ENCODE peak calls at places on chromosomes 13 and 19, in seven cellular contexts. One of them, this sample, is unnamed.

GRCh38 chr19:54311486-54311885 is 1.5 kb downstream of the LILRA5 start:
- DNase-seq in glutamatergic neuron: no peak
- DNase-seq in caudate nucleus: no peak
- DNase-seq in CD4-positive, CD25-positive, alpha-beta regulatory T cell: no peak
- DNase-seq in NCI-H1417 treated with DMSO at 0.1 percent for 48 hours: no peak
- DNase-seq in NCI-H526 treated with DMSO at 0.1 percent for 48 hours: no peak
- DNase-seq in iris pigment epithelial cell: no peak
- DNase-seq in this sample: no peak

GRCh38 chr19:34319230-34319585 is 45.8 kb upstream of the GPI start:
- DNase-seq in glutamatergic neuron: no peak
- DNase-seq in caudate nucleus: no peak
- DNase-seq in CD4-positive, CD25-positive, alpha-beta regulatory T cell: no peak
- DNase-seq in NCI-H1417 treated with DMSO at 0.1 percent for 48 hours: no peak
- DNase-seq in NCI-H526 treated with DMSO at 0.1 percent for 48 hours: no peak
- DNase-seq in iris pigment epithelial cell: no peak
- DNase-seq in this sample: no peak

GRCh38 chr13:113775451-113776145 is 16.6 kb downstream of the TMEM255B start:
- DNase-seq in glutamatergic neuron: no peak
- DNase-seq in caudate nucleus: no peak
- DNase-seq in CD4-positive, CD25-positive, alpha-beta regulatory T cell: no peak
- DNase-seq in NCI-H1417 treated with DMSO at 0.1 percent for 48 hours: no peak
- DNase-seq in NCI-H526 treated with DMSO at 0.1 percent for 48 hours: no peak
- DNase-seq in iris pigment epithelial cell: no peak
- DNase-seq in this sample: no peak

GRCh38 chr13:59533561-59534337 is 630.0 kb downstream of the DIAPH3 start:
- DNase-seq in glutamatergic neuron: no peak
- DNase-seq in caudate nucleus: no peak
- DNase-seq in CD4-positive, CD25-positive, alpha-beta regulatory T cell: no peak
- DNase-seq in NCI-H1417 treated with DMSO at 0.1 percent for 48 hours: peak
- DNase-seq in NCI-H526 treated with DMSO at 0.1 percent for 48 hours: no peak
- DNase-seq in iris pigment epithelial cell: peak
- DNase-seq in this sample: no peak

GRCh38 chr19:30066781-30067759 is 125.0 kb downstream of the URI1 start:
- DNase-seq in glutamatergic neuron: no peak
- DNase-seq in caudate nucleus: no peak
- DNase-seq in CD4-positive, CD25-positive, alpha-beta regulatory T cell: no peak
- DNase-seq in NCI-H1417 treated with DMSO at 0.1 percent for 48 hours: no peak
- DNase-seq in NCI-H526 treated with DMSO at 0.1 percent for 48 hours: no peak
- DNase-seq in iris pigment epithelial cell: no peak
- DNase-seq in this sample: no peak

GRCh38 chr13:73967397-73968165 is 166.6 kb downstream of the KLF12 start:
- DNase-seq in glutamatergic neuron: no peak
- DNase-seq in caudate nucleus: no peak
- DNase-seq in CD4-positive, CD25-positive, alpha-beta regulatory T cell: no peak
- DNase-seq in NCI-H1417 treated with DMSO at 0.1 percent for 48 hours: no peak
- DNase-seq in NCI-H526 treated with DMSO at 0.1 percent for 48 hours: no peak
- DNase-seq in iris pigment epithelial cell: peak
- DNase-seq in this sample: no peak

GRCh38 chr13:66657165-66657895 is 572.8 kb downstream of the PCDH9 start:
- DNase-seq in glutamatergic neuron: no peak
- DNase-seq in caudate nucleus: no peak
- DNase-seq in CD4-positive, CD25-positive, alpha-beta regulatory T cell: no peak
- DNase-seq in NCI-H1417 treated with DMSO at 0.1 percent for 48 hours: peak
- DNase-seq in NCI-H526 treated with DMSO at 0.1 percent for 48 hours: no peak
- DNase-seq in iris pigment epithelial cell: peak
- DNase-seq in this sample: no peak

GRCh38 chr19:35117791-35118190 is 2.2 kb downstream of the FXYD3 start:
- DNase-seq in glutamatergic neuron: no peak
- DNase-seq in caudate nucleus: no peak
- DNase-seq in CD4-positive, CD25-positive, alpha-beta regulatory T cell: no peak
- DNase-seq in NCI-H1417 treated with DMSO at 0.1 percent for 48 hours: no peak
- DNase-seq in NCI-H526 treated with DMSO at 0.1 percent for 48 hours: no peak
- DNase-seq in iris pigment epithelial cell: no peak
- DNase-seq in this sample: no peak

GRCh38 chr13:26604784-26605183 is 47.3 kb downstream of the WASF3 start:
- DNase-seq in glutamatergic neuron: no peak
- DNase-seq in caudate nucleus: no peak
- DNase-seq in CD4-positive, CD25-positive, alpha-beta regulatory T cell: no peak
- DNase-seq in NCI-H1417 treated with DMSO at 0.1 percent for 48 hours: no peak
- DNase-seq in NCI-H526 treated with DMSO at 0.1 percent for 48 hours: no peak
- DNase-seq in iris pigment epithelial cell: no peak
- DNase-seq in this sample: no peak

GRCh38 chr19:10270616-10271394 is at the start of gene ICAM1:
- DNase-seq in glutamatergic neuron: no peak
- DNase-seq in caudate nucleus: no peak
- DNase-seq in CD4-positive, CD25-positive, alpha-beta regulatory T cell: peak
- DNase-seq in NCI-H1417 treated with DMSO at 0.1 percent for 48 hours: no peak
- DNase-seq in NCI-H526 treated with DMSO at 0.1 percent for 48 hours: no peak
- DNase-seq in iris pigment epithelial cell: peak
- DNase-seq in this sample: peak

GRCh38 chr13:110073982-110074381 is 233.0 kb downstream of the COL4A1 start:
- DNase-seq in glutamatergic neuron: no peak
- DNase-seq in caudate nucleus: no peak
- DNase-seq in CD4-positive, CD25-positive, alpha-beta regulatory T cell: no peak
- DNase-seq in NCI-H1417 treated with DMSO at 0.1 percent for 48 hours: no peak
- DNase-seq in NCI-H526 treated with DMSO at 0.1 percent for 48 hours: no peak
- DNase-seq in iris pigment epithelial cell: no peak
- DNase-seq in this sample: no peak

GRCh38 chr13:74166286-74166685 is 32.1 kb upstream of the KLF12 start:
- DNase-seq in glutamatergic neuron: no peak
- DNase-seq in caudate nucleus: no peak
- DNase-seq in CD4-positive, CD25-positive, alpha-beta regulatory T cell: no peak
- DNase-seq in NCI-H1417 treated with DMSO at 0.1 percent for 48 hours: no peak
- DNase-seq in NCI-H526 treated with DMSO at 0.1 percent for 48 hours: no peak
- DNase-seq in iris pigment epithelial cell: no peak
- DNase-seq in this sample: no peak

GRCh38 chr13:79423801-79424642 is 18.0 kb upstream of the RBM26 start:
- DNase-seq in glutamatergic neuron: no peak
- DNase-seq in caudate nucleus: no peak
- DNase-seq in CD4-positive, CD25-positive, alpha-beta regulatory T cell: no peak
- DNase-seq in NCI-H1417 treated with DMSO at 0.1 percent for 48 hours: peak
- DNase-seq in NCI-H526 treated with DMSO at 0.1 percent for 48 hours: peak
- DNase-seq in iris pigment epithelial cell: peak
- DNase-seq in this sample: no peak

GRCh38 chr19:49883094-49883493 is 5.6 kb downstream of the TBC1D17 start:
- DNase-seq in glutamatergic neuron: no peak
- DNase-seq in caudate nucleus: no peak
- DNase-seq in CD4-positive, CD25-positive, alpha-beta regulatory T cell: no peak
- DNase-seq in NCI-H1417 treated with DMSO at 0.1 percent for 48 hours: no peak
- DNase-seq in NCI-H526 treated with DMSO at 0.1 percent for 48 hours: no peak
- DNase-seq in iris pigment epithelial cell: no peak
- DNase-seq in this sample: no peak

GRCh38 chr19:18208098-18208951 is 4.5 kb upstream of the RAB3A start:
- DNase-seq in glutamatergic neuron: peak
- DNase-seq in caudate nucleus: peak
- DNase-seq in CD4-positive, CD25-positive, alpha-beta regulatory T cell: peak
- DNase-seq in NCI-H1417 treated with DMSO at 0.1 percent for 48 hours: no peak
- DNase-seq in NCI-H526 treated with DMSO at 0.1 percent for 48 hours: no peak
- DNase-seq in iris pigment epithelial cell: peak
- DNase-seq in this sample: no peak

GRCh38 chr13:110397445-110397844 is 90.4 kb downstream of the COL4A2 start:
- DNase-seq in glutamatergic neuron: no peak
- DNase-seq in caudate nucleus: peak
- DNase-seq in CD4-positive, CD25-positive, alpha-beta regulatory T cell: no peak
- DNase-seq in NCI-H1417 treated with DMSO at 0.1 percent for 48 hours: no peak
- DNase-seq in NCI-H526 treated with DMSO at 0.1 percent for 48 hours: no peak
- DNase-seq in iris pigment epithelial cell: peak
- DNase-seq in this sample: no peak

GRCh38 chr13:43895940-43896339 is 16.2 kb downstream of the LACC1 start:
- DNase-seq in glutamatergic neuron: no peak
- DNase-seq in caudate nucleus: no peak
- DNase-seq in CD4-positive, CD25-positive, alpha-beta regulatory T cell: no peak
- DNase-seq in NCI-H1417 treated with DMSO at 0.1 percent for 48 hours: no peak
- DNase-seq in NCI-H526 treated with DMSO at 0.1 percent for 48 hours: no peak
- DNase-seq in iris pigment epithelial cell: no peak
- DNase-seq in this sample: no peak

GRCh38 chr19:15249912-15250634 is 17.8 kb upstream of the EPHX3 start:
- DNase-seq in glutamatergic neuron: no peak
- DNase-seq in caudate nucleus: no peak
- DNase-seq in CD4-positive, CD25-positive, alpha-beta regulatory T cell: no peak
- DNase-seq in NCI-H1417 treated with DMSO at 0.1 percent for 48 hours: no peak
- DNase-seq in NCI-H526 treated with DMSO at 0.1 percent for 48 hours: no peak
- DNase-seq in iris pigment epithelial cell: peak
- DNase-seq in this sample: peak

This sample was measured in retina.